ENCODE peak calls at places on chromosomes 16 and 17, in seven cellular contexts. O is A549; Z is astrocyte of the cerebellum; H is tibial artery; R is CD8-positive, alpha-beta T cell; P is fibroblast of mammary gland; V is GM20000. U is an unnamed sample.

GRCh38 chr16:81723098-81723723 is 55.9 kb upstream of the PLCG2 start:
- DNase-seq in Z (peak), R (no peak), P (peak), V (peak), O (peak), H (no peak), U (peak)

GRCh38 chr17:14940112-14940945 is 324.8 kb downstream of the PMP22 start:
- DNase-seq in P (peak), H (peak), V (no peak), R (no peak), O (no peak), Z (no peak), U (peak)

GRCh38 chr16:49366669-49367068 is 6.9 kb upstream of the C16orf78 start:
- DNase-seq in Z (no peak), R (no peak), V (no peak), P (no peak), H (no peak), O (no peak), U (no peak)

GRCh38 chr16:64865037-64865696 is 256.7 kb downstream of the CDH11 start:
- DNase-seq in P (no peak), H (no peak), R (no peak), Z (no peak), O (no peak), V (no peak), U (no peak)

GRCh38 chr17:36731806-36732205 is 130.4 kb downstream of the MRM1 start:
- DNase-seq in P (no peak), R (no peak), H (no peak), O (no peak), V (no peak), Z (no peak), U (no peak)

GRCh38 chr17:57085448-57086068 is 512 bp downstream of the AKAP1 start:
- DNase-seq in O (peak), R (peak), V (peak), Z (no peak), H (peak), P (peak), U (peak)

GRCh38 chr16:526181-527014 is 1.1 kb upstream of the CAPN15 start:
- DNase-seq in O (no peak), R (no peak), Z (peak), P (peak), H (no peak), V (no peak), U (peak)

GRCh38 chr17:28520687-28521086 is 14.5 kb downstream of the FOXN1 start:
- DNase-seq in R (no peak), V (no peak), Z (no peak), H (no peak), P (no peak), O (no peak), U (no peak)

GRCh38 chr17:17370711-17371110 is 67.5 kb downstream of the NT5M start:
- DNase-seq in O (no peak), H (no peak), P (no peak), R (no peak), Z (no peak), V (no peak), U (no peak)

GRCh38 chr16:65441501-65441900 is 319.6 kb upstream of the CDH11 start:
- DNase-seq in P (no peak), Z (no peak), V (no peak), R (no peak), O (no peak), H (no peak), U (no peak)

GRCh38 chr17:29292071-29292991 is 1.6 kb downstream of the NUFIP2 start:
- DNase-seq in H (peak), R (peak), P (peak), O (peak), Z (peak), V (peak), U (peak)

GRCh38 chr16:57775661-57776469 is 26.4 kb downstream of the KIFC3 start:
- DNase-seq in Z (no peak), H (no peak), O (peak), R (no peak), V (no peak), P (no peak), U (no peak)

GRCh38 chr17:81962499-81963441 is 1.8 kb upstream of the NOTUM start:
- DNase-seq in V (no peak), R (no peak), H (no peak), P (no peak), O (no peak), Z (no peak), U (no peak)

GRCh38 chr17:42266918-42267766 is 9.0 kb downstream of the STAT5B start:
- DNase-seq in V (no peak), H (no peak), Z (peak), O (peak), R (no peak), P (peak), U (peak)

GRCh38 chr17:45225051-45225700 is 3.5 kb downstream of the FMNL1 start:
- DNase-seq in O (peak), P (no peak), H (no peak), R (no peak), V (no peak), Z (no peak), U (peak)

GRCh38 chr17:61794792-61795191 is 68.5 kb downstream of the BRIP1 start:
- DNase-seq in Z (no peak), V (no peak), P (no peak), R (no peak), H (no peak), O (no peak), U (no peak)

GRCh38 chr16:10971560-10971961 is 27.2 kb downstream of the CLEC16A start:
- DNase-seq in V (peak), O (peak), R (no peak), H (peak), P (peak), Z (peak), U (peak)

GRCh38 chr17:80262291-80262690 is 1.6 kb downstream of the RNF213 start:
- DNase-seq in H (no peak), P (no peak), Z (no peak), R (no peak), V (no peak), O (no peak), U (no peak)

GRCh38 chr16:86772671-86773338 is 194.5 kb downstream of the FOXL1 start:
- DNase-seq in R (no peak), P (peak), O (no peak), Z (peak), H (no peak), V (no peak), U (no peak)

GRCh38 chr17:76072149-76072858 is at the start of gene SRP68:
- DNase-seq in V (peak), O (peak), H (peak), Z (peak), P (peak), R (peak), U (peak)

GRCh38 chr16:87984868-87985267 is 33.6 kb downstream of the BANP start:
- DNase-seq in O (no peak), Z (no peak), H (no peak), P (no peak), R (no peak), V (no peak), U (no peak)

GRCh38 chr17:30414486-30414885 is 35.8 kb downstream of the CPD start:
- DNase-seq in P (no peak), O (no peak), H (no peak), V (no peak), R (no peak), Z (no peak), U (no peak)

GRCh38 chr16:84947022-84947421 is 64.3 kb downstream of the ZDHHC7 start:
- DNase-seq in O (no peak), H (peak), Z (no peak), R (no peak), P (no peak), V (no peak), U (peak)

GRCh38 chr16:11780988-11781680 is 15.9 kb downstream of the ZC3H7A start:
- DNase-seq in V (no peak), Z (no peak), H (no peak), P (no peak), O (no peak), R (no peak), U (no peak)

GRCh38 chr16:66619036-66619435 is 14.5 kb downstream of the CMTM3 start:
- DNase-seq in P (peak), H (no peak), V (no peak), Z (peak), R (no peak), O (no peak), U (peak)

GRCh38 chr17:42675348-42675983 is 1.3 kb downstream of the PLEKHH3 start:
- DNase-seq in P (no peak), H (no peak), R (no peak), O (no peak), V (no peak), Z (no peak), U (peak)

GRCh38 chr16:80263848-80264694 is 276.7 kb upstream of the DYNLRB2 start:
- DNase-seq in R (no peak), Z (no peak), P (no peak), V (no peak), O (no peak), H (no peak), U (no peak)

GRCh38 chr16:56856876-56857447 is 8.0 kb upstream of the SLC12A3 start:
- DNase-seq in R (no peak), P (no peak), V (no peak), H (no peak), Z (no peak), O (no peak), U (no peak)

GRCh38 chr17:37385439-37385990 is 9.7 kb downstream of the C17orf78 start:
- DNase-seq in V (no peak), R (no peak), H (no peak), P (no peak), O (no peak), Z (no peak), U (no peak)

GRCh38 chr16:24075929-24076716 is 180.0 kb upstream of the CACNG3 start:
- DNase-seq in V (peak), Z (no peak), P (no peak), R (no peak), H (no peak), O (no peak), U (peak)
- TF ChIP-seq CTCF in V (no peak), Z (no peak), P (no peak), R (no peak), H (no peak), O (no peak), U (no peak)

DNA sequence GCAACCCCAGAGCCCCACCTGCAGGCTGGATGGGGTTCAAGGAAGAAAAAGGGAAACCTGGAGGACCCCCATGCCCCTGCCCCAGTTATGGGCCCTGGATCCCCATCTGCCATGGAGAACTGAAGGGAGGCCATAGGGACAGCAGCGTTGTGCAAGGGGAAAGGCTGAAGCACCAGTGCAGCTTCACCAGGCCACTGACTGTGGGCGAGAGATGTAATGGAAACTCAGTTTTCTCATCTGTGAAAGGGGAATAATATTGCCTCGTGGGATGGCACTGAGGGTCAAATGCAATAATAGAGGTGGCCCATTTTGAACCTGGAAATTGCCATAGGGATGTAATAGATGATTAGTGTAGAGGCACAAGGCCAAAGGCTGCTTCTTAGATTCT is 9.9 kb upstream of the TSPOAP1 start:
- DNase-seq in O (no peak), H (no peak), P (no peak), V (no peak), Z (no peak), R (no peak), U (no peak)
- TF ChIP-seq CTCF in O (no peak), H (no peak), P (no peak), V (no peak), Z (no peak), R (no peak), U (no peak)

GRCh38 chr16:17277981-17278381 is 192.8 kb downstream of the XYLT1 start:
- DNase-seq in O (peak), H (no peak), Z (no peak), V (peak), P (peak), R (no peak), U (no peak)
- TF ChIP-seq CTCF in O (peak), H (peak), Z (peak), V (peak), P (peak), R (no peak), U (no peak)

GRCh38 chr17:676060-676745 is 38.4 kb downstream of the VPS53 start:
- DNase-seq in O (no peak), R (no peak), P (peak), H (peak), V (no peak), Z (peak), U (no peak)

GRCh38 chr17:671076-671762 is 43.4 kb downstream of the VPS53 start:
- DNase-seq in O (no peak), Z (no peak), V (no peak), P (no peak), R (no peak), H (no peak), U (no peak)

GRCh38 chr17:673200-673681 is 41.4 kb downstream of the VPS53 start:
- DNase-seq in R (no peak), H (no peak), Z (peak), V (no peak), P (no peak), O (no peak), U (no peak)

DNA sequence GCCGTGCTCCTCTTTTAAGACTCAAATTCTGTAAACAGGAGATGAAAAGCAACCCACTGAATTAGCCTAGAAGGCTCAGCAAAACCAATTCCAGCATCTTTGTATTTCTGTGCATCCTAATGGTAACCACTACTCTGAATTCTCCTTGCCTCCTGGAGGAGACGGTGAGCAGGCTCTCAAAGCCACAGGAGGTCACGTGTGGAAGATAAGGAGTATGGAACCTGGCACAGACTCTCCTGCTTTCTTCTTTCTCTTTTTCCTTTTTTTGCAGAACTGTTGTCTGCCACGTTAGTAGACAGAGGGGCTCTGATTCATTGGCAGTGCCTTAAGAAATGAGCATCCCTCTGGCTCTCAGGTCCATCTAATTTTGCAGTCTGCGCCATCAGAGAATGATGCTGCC is 44.4 kb downstream of the VPS53 start:
- DNase-seq in O (no peak), R (no peak), Z (no peak), V (no peak), P (no peak), H (no peak), U (no peak)
- TF ChIP-seq CTCF in O (no peak), R (no peak), Z (no peak), V (no peak), P (no peak), H (no peak), U (no peak)

DNA sequence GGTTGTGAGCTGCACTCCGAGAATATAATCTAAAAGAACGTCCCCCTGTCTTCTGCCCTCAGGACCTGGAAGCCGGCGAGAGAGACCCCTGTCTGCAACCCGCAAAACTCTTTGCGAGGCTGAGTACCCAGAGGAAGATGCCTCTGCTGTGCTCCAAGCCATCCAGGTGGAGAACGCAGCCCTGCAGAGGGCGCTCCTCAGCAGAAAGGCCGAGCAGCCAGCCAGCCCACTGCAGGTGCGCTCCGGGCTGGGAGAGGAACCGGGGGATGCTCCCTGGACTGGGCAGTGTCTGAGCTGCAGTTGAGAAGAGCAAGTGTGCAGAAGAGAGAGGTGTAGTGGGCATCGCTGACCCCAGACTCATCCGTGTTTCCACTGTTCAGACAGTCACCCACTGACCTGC is 148.3 kb downstream of the KATNIP start:
- DNase-seq in V (no peak), R (no peak), Z (no peak), P (no peak), H (peak), O (no peak), U (no peak)
- TF ChIP-seq CTCF in V (peak), R (no peak), Z (peak), P (no peak), H (no peak), O (peak), U (no peak)

GRCh38 chr17:7296189-7296861 is 1.9 kb upstream of the YBX2 start:
- DNase-seq in V (peak), Z (peak), R (no peak), O (peak), H (peak), P (peak), U (peak)
- TF ChIP-seq CTCF in V (peak), Z (peak), R (peak), O (peak), H (peak), P (peak), U (peak)

GRCh38 chr16:51151951-51152663 is 1.0 kb upstream of the SALL1 start:
- DNase-seq in P (peak), H (no peak), Z (peak), O (peak), V (peak), R (no peak), U (no peak)
- TF ChIP-seq CTCF in P (peak), H (no peak), Z (no peak), O (no peak), V (no peak), R (no peak), U (no peak)

U was measured in MCF 10A.